ENCODE peak calls at places on chromosomes 4 and X, in seven cellular contexts. Y is GDM1, I is mammary epithelial cell, P is NAMALWA, A is NCI-H1417, B is astrocyte of the spinal cord, L is activated T-cell treated with anti-CD3 and anti-CD28 coated beads for 48 hours. G is an unnamed sample.

GRCh38 chrX:154349359-154349935 is 25.0 kb downstream of the FLNA start:
- DNase-seq in B (no peak), Y (no peak), P (no peak), L (no peak), I (no peak), A (no peak), G (no peak)

GRCh38 chr4:78417603-78418002 is 134.0 kb upstream of the ANXA3 start:
- DNase-seq in A (no peak), I (peak), B (no peak), L (no peak), Y (no peak), P (no peak), G (no peak)

GRCh38 chr4:55851885-55852284 is 1.6 kb upstream of the EXOC1 start:
- DNase-seq in P (no peak), Y (no peak), I (peak), A (no peak), L (no peak), B (no peak), G (no peak)

GRCh38 chr4:185304541-185304940 is 91.2 kb downstream of the LRP2BP start:
- DNase-seq in Y (no peak), A (no peak), B (no peak), L (no peak), P (no peak), I (no peak), G (no peak)

GRCh38 chr4:3037957-3038451 is 36.3 kb downstream of the HTT-AS start:
- DNase-seq in A (no peak), I (no peak), Y (no peak), P (no peak), L (no peak), B (no peak), G (no peak)

GRCh38 chrX:70755850-70756249 is 152.7 kb downstream of the TEX11 start:
- DNase-seq in A (no peak), P (no peak), L (peak), Y (no peak), I (no peak), B (no peak), G (no peak)

GRCh38 chr4:38872620-38873019 is 5.0 kb downstream of the FAM114A1 start:
- DNase-seq in A (no peak), L (no peak), B (peak), Y (no peak), P (no peak), I (no peak), G (no peak)

GRCh38 chrX:2478546-2479419 is 22.0 kb downstream of the DHRSX start:
- DNase-seq in Y (no peak), I (no peak), L (no peak), P (no peak), B (no peak), A (no peak), G (no peak)

GRCh38 chrX:108310511-108310910 is 127.7 kb downstream of the COL4A6 start:
- DNase-seq in Y (no peak), A (no peak), I (no peak), P (no peak), L (no peak), B (no peak), G (no peak)

GRCh38 chr4:1502976-1503375 is 96.7 kb upstream of the NKX1-1 start:
- DNase-seq in P (no peak), I (no peak), Y (no peak), A (peak), L (no peak), B (no peak), G (no peak)

GRCh38 chr4:138259801-138260200 is 17.7 kb upstream of the SLC7A11 start:
- DNase-seq in B (peak), P (no peak), Y (no peak), A (peak), L (no peak), I (peak), G (no peak)

GRCh38 chrX:39165773-39166172 is 364.5 kb downstream of the MID1IP1 start:
- DNase-seq in B (no peak), I (no peak), A (no peak), Y (no peak), P (no peak), L (no peak), G (no peak)